ENCODE peak calls at places on chromosomes 16 and 17, in five cellular contexts. B is sigmoid colon, E is stomach, S is caudate nucleus, H is left lung. W is an unnamed sample.

GRCh38 chr17:78993241-78993956 is 13.7 kb upstream of the LGALS3BP start:
- DNase-seq in B (peak), E (peak), S (peak), H (peak), W (peak)

GRCh38 chr16:11759997-11760396 is 17.3 kb upstream of the TXNDC11 start:
- DNase-seq in B (no peak), E (no peak), S (no peak), H (no peak), W (no peak)

GRCh38 chr17:33024688-33025486 is 33.2 kb downstream of the SPACA3 start:
- DNase-seq in B (no peak), E (no peak), S (no peak), H (no peak), W (no peak)

GRCh38 chr17:51087072-51087757 is 33.5 kb downstream of the SPAG9 start:
- DNase-seq in B (no peak), E (no peak), S (no peak), H (no peak), W (no peak)

GRCh38 chr16:22664561-22664997 is 149.4 kb upstream of the HS3ST2 start:
- DNase-seq in B (no peak), E (no peak), S (no peak), H (no peak), W (no peak)

GRCh38 chr16:4403133-4403949 is 13.1 kb downstream of the CORO7 start:
- DNase-seq in B (no peak), E (no peak), S (no peak), H (no peak), W (no peak)

GRCh38 chr16:82655315-82655714 is 28.5 kb downstream of the CDH13 start:
- DNase-seq in B (peak), E (peak), S (no peak), H (no peak), W (no peak)

GRCh38 chr16:79171504-79172240 is 428.9 kb downstream of the MAF start:
- DNase-seq in B (no peak), E (no peak), S (no peak), H (no peak), W (no peak)

GRCh38 chr17:14061666-14062560 is 7.4 kb upstream of the COX10 start:
- DNase-seq in B (no peak), E (no peak), S (no peak), H (no peak), W (no peak)

GRCh38 chr16:66703359-66704215 is 7.0 kb upstream of the CMTM4 start:
- DNase-seq in B (no peak), E (no peak), S (no peak), H (no peak), W (no peak)

GRCh38 chr17:27495460-27495859 is 39.2 kb downstream of the KSR1 start:
- DNase-seq in B (no peak), E (no peak), S (no peak), H (no peak), W (no peak)

GRCh38 chr16:9499921-9500593 is 408.6 kb downstream of the HAPSTR1 start:
- DNase-seq in B (peak), E (no peak), S (no peak), H (no peak), W (no peak)

GRCh38 chr16:66619534-66620418 is 15.3 kb downstream of the CMTM3 start:
- DNase-seq in B (no peak), E (no peak), S (no peak), H (no peak), W (no peak)

GRCh38 chr17:43125967-43126910 is 1.1 kb upstream of the BRCA1 start:
- DNase-seq in B (peak), E (no peak), S (no peak), H (no peak), W (no peak)

GRCh38 chr16:13550254-13550653 is 369.7 kb upstream of the ERCC4 start:
- DNase-seq in B (no peak), E (no peak), S (no peak), H (no peak), W (no peak)

GRCh38 chr16:81885976-81886586 is 107.0 kb downstream of the PLCG2 start:
- DNase-seq in B (no peak), E (no peak), S (no peak), H (no peak), W (no peak)

GRCh38 chr16:78137179-78137578 is 37.7 kb downstream of the WWOX start:
- DNase-seq in B (no peak), E (no peak), S (no peak), H (no peak), W (no peak)

GRCh38 chr17:73878923-73879322 is 234.7 kb upstream of the SDK2 start:
- DNase-seq in B (no peak), E (no peak), S (no peak), H (no peak), W (no peak)

DNA sequence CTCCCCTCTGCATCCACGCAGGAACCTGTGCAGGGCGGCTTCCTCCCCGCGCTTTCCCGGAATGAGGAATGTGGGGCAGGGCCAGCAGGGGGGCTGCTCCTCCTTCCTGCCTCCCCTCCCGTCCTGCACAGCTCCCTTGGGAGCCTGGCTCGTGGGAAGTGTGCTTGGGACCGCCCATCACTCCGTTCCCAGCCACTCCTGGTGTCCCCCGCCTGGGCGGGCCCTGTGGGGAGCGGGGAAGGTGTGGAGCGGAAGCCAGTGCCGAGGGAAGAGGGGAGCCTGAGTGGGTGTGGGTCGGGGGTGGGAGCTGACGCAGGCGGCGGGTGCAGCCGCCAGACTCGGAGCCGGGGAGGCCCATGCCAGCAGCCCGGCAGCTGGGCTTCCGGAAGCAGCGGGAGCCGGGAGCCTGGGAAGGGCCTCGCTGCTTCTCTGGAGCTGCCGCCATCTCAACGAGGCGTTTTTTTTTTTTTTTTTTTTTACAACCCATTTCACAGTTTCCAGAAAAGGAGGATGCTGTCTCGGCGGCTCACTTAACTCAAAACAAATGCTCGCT is 24.2 kb downstream of the BAHCC1 start:
- DNase-seq in B (peak), E (peak), S (peak), H (peak), W (peak)
- H3K27ac ChIP-seq in B (peak), E (peak), S (peak), H (peak), W (peak)

GRCh38 chr17:40511667-40512221 is 10.3 kb upstream of the TNS4 start:
- DNase-seq in B (peak), E (no peak), S (no peak), H (no peak), W (no peak)

GRCh38 chr17:40510328-40510648 is 8.9 kb upstream of the TNS4 start:
- DNase-seq in B (peak), E (no peak), S (no peak), H (no peak), W (no peak)

GRCh38 chr17:40511136-40511535 is 9.7 kb upstream of the TNS4 start:
- DNase-seq in B (peak), E (no peak), S (no peak), H (no peak), W (no peak)

GRCh38 chr17:40514013-40514875 is 12.8 kb upstream of the TNS4 start:
- DNase-seq in B (peak), E (no peak), S (no peak), H (no peak), W (no peak)

GRCh38 chr17:40509626-40510327 is 8.4 kb upstream of the TNS4 start:
- DNase-seq in B (peak), E (no peak), S (no peak), H (no peak), W (no peak)
- H3K27ac ChIP-seq in B (no peak), E (no peak), S (no peak), H (no peak), W (no peak)

DNA sequence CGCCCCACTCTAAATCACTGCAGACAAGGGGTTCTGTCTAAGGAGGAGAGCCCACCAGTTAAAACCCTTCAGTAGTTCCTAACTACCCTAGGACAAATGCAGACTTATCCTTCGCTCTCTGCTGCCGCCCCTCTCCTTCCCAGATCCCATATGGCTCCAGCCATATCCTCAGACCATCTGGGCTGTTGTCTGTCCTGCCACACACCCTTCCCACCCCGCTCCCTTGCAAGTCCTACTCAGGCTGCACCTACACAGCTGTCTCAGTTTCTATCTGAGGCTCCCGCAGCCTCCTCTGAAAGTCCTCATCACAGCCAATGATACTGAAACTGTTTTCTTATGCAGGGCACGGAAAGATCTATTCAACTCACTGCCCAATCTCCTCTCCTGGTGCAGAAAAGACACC is 720 bp upstream of the BCKDK start:
- DNase-seq in B (no peak), E (no peak), S (no peak), H (no peak), W (no peak)
- H3K27ac ChIP-seq in B (peak), E (no peak), S (no peak), H (no peak), W (no peak)

GRCh38 chr17:75418523-75419050 is 13.1 kb upstream of the GRB2 start:
- DNase-seq in B (no peak), E (no peak), S (no peak), H (no peak), W (no peak)
- H3K27ac ChIP-seq in B (no peak), E (no peak), S (no peak), H (peak), W (no peak)

GRCh38 chr16:46577988-46578579 is 43.1 kb downstream of the SHCBP1 start:
- DNase-seq in B (no peak), E (no peak), S (no peak), H (no peak), W (no peak)
- H3K27ac ChIP-seq in B (no peak), E (no peak), S (no peak), H (no peak), W (no peak)

GRCh38 chr16:46808997-46809396 is 22.0 kb downstream of the C16orf87 start:
- DNase-seq in B (no peak), E (no peak), S (no peak), H (no peak), W (no peak)

GRCh38 chr16:46812781-46813555 is 18.0 kb downstream of the C16orf87 start:
- DNase-seq in B (no peak), E (no peak), S (no peak), H (no peak), W (no peak)

GRCh38 chr16:46814790-46815189 is 16.2 kb downstream of the C16orf87 start:
- DNase-seq in B (no peak), E (no peak), S (no peak), H (no peak), W (no peak)

GRCh38 chr16:46813611-46814010 is 17.4 kb downstream of the C16orf87 start:
- DNase-seq in B (no peak), E (no peak), S (no peak), H (no peak), W (no peak)

GRCh38 chr16:46811682-46812081 is 19.3 kb downstream of the C16orf87 start:
- DNase-seq in B (no peak), E (no peak), S (no peak), H (no peak), W (no peak)
- H3K27ac ChIP-seq in B (no peak), E (no peak), S (no peak), H (no peak), W (no peak)

GRCh38 chr17:75757086-75757681 is 7.8 kb downstream of the GALK1 start:
- DNase-seq in B (no peak), E (no peak), S (no peak), H (peak), W (no peak)
- H3K27ac ChIP-seq in B (no peak), E (no peak), S (no peak), H (no peak), W (no peak)

DNA sequence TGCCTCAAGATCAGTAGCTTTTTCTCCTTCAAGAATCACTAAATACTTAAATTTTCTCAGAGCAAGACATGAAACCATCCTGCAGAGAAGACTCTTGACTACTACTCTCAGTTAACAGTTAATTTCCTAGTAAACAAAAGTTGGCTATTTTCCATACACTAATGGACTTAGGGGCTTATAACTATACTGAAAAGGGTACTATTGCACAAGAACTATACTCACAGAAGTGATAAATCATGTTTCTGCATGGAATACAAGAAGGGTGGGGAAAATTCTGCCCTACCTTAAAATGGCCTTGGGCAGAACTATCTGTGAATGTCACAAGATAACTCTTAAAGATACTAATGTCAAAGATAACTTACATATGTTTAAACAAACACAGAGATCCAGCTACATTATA is 12.5 kb downstream of the ZNF652 start:
- DNase-seq in B (no peak), E (no peak), S (no peak), H (no peak), W (no peak)
- H3K27ac ChIP-seq in B (no peak), E (no peak), S (no peak), H (no peak), W (no peak)